ENCODE peak calls at places on chromosomes 5 and 9, in seven cellular contexts. One of them, this sample, is unnamed.

GRCh38 chr5:169450464-169450863 is 133.1 kb upstream of the SPDL1 start:
- DNase-seq in body of pancreas: no peak
- DNase-seq in progenitor cell of endocrine pancreas: no peak
- DNase-seq in lower leg skin: no peak
- DNase-seq in tibial nerve: no peak
- DNase-seq in brain microvascular endothelial cell: no peak
- DNase-seq in heart left ventricle: no peak
- DNase-seq in this sample: no peak

GRCh38 chr9:127915801-127916664 is 808 bp downstream of the ST6GALNAC4 start:
- DNase-seq in brain microvascular endothelial cell: no peak
- DNase-seq in body of pancreas: peak
- DNase-seq in heart left ventricle: no peak
- DNase-seq in tibial nerve: no peak
- DNase-seq in lower leg skin: no peak
- DNase-seq in progenitor cell of endocrine pancreas: no peak
- DNase-seq in this sample: no peak

GRCh38 chr5:6827815-6828214 is 114.6 kb downstream of the TENT4A start:
- DNase-seq in brain microvascular endothelial cell: no peak
- DNase-seq in body of pancreas: no peak
- DNase-seq in progenitor cell of endocrine pancreas: no peak
- DNase-seq in lower leg skin: no peak
- DNase-seq in tibial nerve: no peak
- DNase-seq in heart left ventricle: no peak
- DNase-seq in this sample: no peak

GRCh38 chr5:122458278-122458872 is 146.3 kb downstream of the SNCAIP start:
- DNase-seq in lower leg skin: no peak
- DNase-seq in tibial nerve: no peak
- DNase-seq in progenitor cell of endocrine pancreas: no peak
- DNase-seq in body of pancreas: peak
- DNase-seq in brain microvascular endothelial cell: peak
- DNase-seq in heart left ventricle: no peak
- DNase-seq in this sample: no peak

GRCh38 chr5:102921341-102922047 is 166.4 kb downstream of the PAM start:
- DNase-seq in heart left ventricle: no peak
- DNase-seq in lower leg skin: no peak
- DNase-seq in brain microvascular endothelial cell: no peak
- DNase-seq in tibial nerve: no peak
- DNase-seq in progenitor cell of endocrine pancreas: no peak
- DNase-seq in body of pancreas: no peak
- DNase-seq in this sample: no peak

GRCh38 chr9:127194881-127195713 is 69.5 kb upstream of the GARNL3 start:
- DNase-seq in progenitor cell of endocrine pancreas: no peak
- DNase-seq in heart left ventricle: no peak
- DNase-seq in body of pancreas: no peak
- DNase-seq in tibial nerve: no peak
- DNase-seq in lower leg skin: no peak
- DNase-seq in brain microvascular endothelial cell: no peak
- DNase-seq in this sample: no peak

GRCh38 chr5:30997681-30998080 is 195.8 kb upstream of the CDH6 start:
- DNase-seq in body of pancreas: no peak
- DNase-seq in progenitor cell of endocrine pancreas: no peak
- DNase-seq in tibial nerve: no peak
- DNase-seq in brain microvascular endothelial cell: no peak
- DNase-seq in heart left ventricle: no peak
- DNase-seq in lower leg skin: no peak
- DNase-seq in this sample: no peak

GRCh38 chr9:109001275-109001676 is 12.0 kb downstream of the CTNNAL1 start:
- DNase-seq in tibial nerve: no peak
- DNase-seq in body of pancreas: no peak
- DNase-seq in brain microvascular endothelial cell: peak
- DNase-seq in lower leg skin: no peak
- DNase-seq in progenitor cell of endocrine pancreas: no peak
- DNase-seq in heart left ventricle: no peak
- DNase-seq in this sample: no peak

GRCh38 chr9:131739988-131740648 is at the start of gene RAPGEF1:
- DNase-seq in progenitor cell of endocrine pancreas: peak
- DNase-seq in tibial nerve: peak
- DNase-seq in body of pancreas: peak
- DNase-seq in heart left ventricle: peak
- DNase-seq in brain microvascular endothelial cell: no peak
- DNase-seq in lower leg skin: peak
- DNase-seq in this sample: no peak

GRCh38 chr9:73079326-73079725 is 72.3 kb upstream of the ANXA1 start:
- DNase-seq in lower leg skin: no peak
- DNase-seq in progenitor cell of endocrine pancreas: no peak
- DNase-seq in brain microvascular endothelial cell: no peak
- DNase-seq in heart left ventricle: no peak
- DNase-seq in tibial nerve: no peak
- DNase-seq in body of pancreas: no peak
- DNase-seq in this sample: no peak
- TF ChIP-seq CTCF in lower leg skin: no peak
- TF ChIP-seq CTCF in progenitor cell of endocrine pancreas: peak
- TF ChIP-seq CTCF in brain microvascular endothelial cell: no peak
- TF ChIP-seq CTCF in heart left ventricle: no peak
- TF ChIP-seq CTCF in tibial nerve: no peak
- TF ChIP-seq CTCF in body of pancreas: peak
- TF ChIP-seq CTCF in this sample: no peak

GRCh38 chr9:36793277-36793676 is 220.6 kb downstream of the MELK start:
- DNase-seq in tibial nerve: no peak
- DNase-seq in lower leg skin: no peak
- DNase-seq in body of pancreas: no peak
- DNase-seq in brain microvascular endothelial cell: no peak
- DNase-seq in progenitor cell of endocrine pancreas: no peak
- DNase-seq in heart left ventricle: no peak
- DNase-seq in this sample: no peak
- TF ChIP-seq CTCF in tibial nerve: no peak
- TF ChIP-seq CTCF in lower leg skin: no peak
- TF ChIP-seq CTCF in body of pancreas: no peak
- TF ChIP-seq CTCF in brain microvascular endothelial cell: peak
- TF ChIP-seq CTCF in progenitor cell of endocrine pancreas: peak
- TF ChIP-seq CTCF in heart left ventricle: no peak
- TF ChIP-seq CTCF in this sample: no peak

DNA sequence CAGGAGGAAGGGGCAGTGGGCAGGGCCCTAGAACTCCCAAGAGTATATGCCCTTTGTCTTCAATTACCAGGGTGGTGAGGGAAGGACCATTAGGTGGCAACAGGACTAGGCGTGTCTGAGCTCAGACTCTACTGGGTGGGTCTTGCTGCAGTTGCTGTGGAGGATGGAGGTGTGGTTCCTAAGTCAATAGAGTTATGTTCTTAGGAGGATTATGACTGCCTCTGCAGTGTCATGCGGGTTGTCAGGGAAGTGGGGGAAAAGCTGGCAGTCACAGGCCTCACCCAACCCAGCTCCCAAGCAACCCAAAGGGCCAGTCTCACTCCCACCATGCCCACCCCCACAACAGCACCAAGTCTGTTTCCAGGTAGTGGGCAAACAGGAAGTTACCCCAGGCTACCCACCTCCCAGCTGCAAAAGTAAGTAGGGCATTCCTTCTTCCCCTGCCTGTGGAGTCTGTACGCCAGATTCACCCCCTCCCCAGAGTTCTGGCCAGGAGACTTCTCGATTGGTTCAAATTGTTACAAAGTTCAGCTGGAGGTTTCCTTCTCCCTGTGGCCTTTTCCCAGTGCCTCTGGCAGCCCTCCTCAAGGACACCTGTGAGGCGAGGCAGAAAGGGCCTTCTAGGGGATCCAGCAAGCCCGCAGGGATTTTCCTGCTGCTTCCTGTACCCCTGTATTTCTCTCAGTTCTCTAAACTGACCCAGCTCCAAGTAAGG is 145.3 kb downstream of the HINT1 start:
- DNase-seq in heart left ventricle: no peak
- DNase-seq in body of pancreas: no peak
- DNase-seq in tibial nerve: no peak
- DNase-seq in progenitor cell of endocrine pancreas: no peak
- DNase-seq in lower leg skin: no peak
- DNase-seq in brain microvascular endothelial cell: no peak
- DNase-seq in this sample: no peak
- TF ChIP-seq CTCF in heart left ventricle: no peak
- TF ChIP-seq CTCF in body of pancreas: no peak
- TF ChIP-seq CTCF in tibial nerve: no peak
- TF ChIP-seq CTCF in progenitor cell of endocrine pancreas: no peak
- TF ChIP-seq CTCF in lower leg skin: no peak
- TF ChIP-seq CTCF in brain microvascular endothelial cell: no peak
- TF ChIP-seq CTCF in this sample: no peak

DNA sequence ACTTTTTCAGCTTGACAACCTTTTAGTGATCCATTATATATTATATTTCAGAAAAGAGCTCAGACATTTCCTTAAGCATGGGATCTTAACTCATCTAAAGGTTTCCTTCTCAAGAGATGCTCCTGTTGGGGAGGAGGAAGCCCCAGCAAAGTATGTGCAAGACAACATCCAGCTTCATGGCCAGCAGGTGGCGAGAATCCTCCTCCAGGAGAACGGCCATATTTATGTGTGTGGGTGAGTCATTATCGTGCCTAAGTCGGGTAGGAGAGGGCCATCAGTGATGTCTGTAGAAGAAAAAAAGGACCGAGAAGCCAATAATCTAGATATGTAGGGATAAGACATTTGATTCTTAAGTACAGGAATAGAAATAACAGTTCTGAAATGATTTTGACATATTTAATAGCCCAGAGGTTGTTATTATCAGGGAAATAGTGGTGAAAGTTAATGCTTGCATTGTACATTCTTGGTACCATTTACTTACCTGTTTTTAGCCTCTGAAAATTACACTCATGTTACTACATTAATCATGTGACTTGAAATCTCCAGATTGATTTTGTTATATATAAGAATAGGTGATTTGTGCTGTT is 28.2 kb downstream of the MTRR start:
- DNase-seq in brain microvascular endothelial cell: peak
- DNase-seq in body of pancreas: no peak
- DNase-seq in lower leg skin: no peak
- DNase-seq in tibial nerve: no peak
- DNase-seq in heart left ventricle: no peak
- DNase-seq in progenitor cell of endocrine pancreas: no peak
- DNase-seq in this sample: no peak
- TF ChIP-seq CTCF in brain microvascular endothelial cell: peak
- TF ChIP-seq CTCF in body of pancreas: no peak
- TF ChIP-seq CTCF in lower leg skin: no peak
- TF ChIP-seq CTCF in tibial nerve: no peak
- TF ChIP-seq CTCF in heart left ventricle: no peak
- TF ChIP-seq CTCF in progenitor cell of endocrine pancreas: peak
- TF ChIP-seq CTCF in this sample: no peak

GRCh38 chr5:150045512-150045911 is 40.8 kb downstream of the CSF1R start:
- DNase-seq in brain microvascular endothelial cell: no peak
- DNase-seq in body of pancreas: no peak
- DNase-seq in progenitor cell of endocrine pancreas: no peak
- DNase-seq in tibial nerve: no peak
- DNase-seq in heart left ventricle: no peak
- DNase-seq in lower leg skin: no peak
- DNase-seq in this sample: no peak
- TF ChIP-seq CTCF in brain microvascular endothelial cell: peak
- TF ChIP-seq CTCF in body of pancreas: no peak
- TF ChIP-seq CTCF in progenitor cell of endocrine pancreas: peak
- TF ChIP-seq CTCF in tibial nerve: no peak
- TF ChIP-seq CTCF in heart left ventricle: no peak
- TF ChIP-seq CTCF in lower leg skin: no peak
- TF ChIP-seq CTCF in this sample: no peak

DNA sequence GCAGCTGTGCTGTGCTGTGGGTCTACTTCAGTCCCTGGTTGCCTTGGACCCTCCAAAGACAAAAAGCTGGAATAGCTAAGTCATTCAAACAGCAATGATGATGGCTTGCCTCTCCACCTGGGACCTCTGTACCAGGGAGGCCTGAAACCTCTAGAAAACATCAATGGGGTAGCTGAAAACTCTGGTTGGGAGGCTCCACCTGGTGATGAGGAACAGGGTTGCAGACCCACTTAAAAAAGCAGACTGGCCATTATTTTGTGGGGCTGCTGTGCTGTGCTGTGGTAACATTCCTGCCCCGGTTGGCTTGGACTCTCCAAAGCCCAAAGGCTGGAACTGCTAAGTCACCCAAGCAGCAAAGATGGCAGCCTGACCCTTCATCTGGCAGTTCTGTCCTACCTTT is 839.3 kb upstream of the ARRDC3 start:
- DNase-seq in brain microvascular endothelial cell: peak
- DNase-seq in tibial nerve: no peak
- DNase-seq in heart left ventricle: no peak
- DNase-seq in lower leg skin: peak
- DNase-seq in progenitor cell of endocrine pancreas: no peak
- DNase-seq in body of pancreas: no peak
- DNase-seq in this sample: no peak
- TF ChIP-seq CTCF in brain microvascular endothelial cell: peak
- TF ChIP-seq CTCF in tibial nerve: no peak
- TF ChIP-seq CTCF in heart left ventricle: no peak
- TF ChIP-seq CTCF in lower leg skin: no peak
- TF ChIP-seq CTCF in progenitor cell of endocrine pancreas: peak
- TF ChIP-seq CTCF in body of pancreas: no peak
- TF ChIP-seq CTCF in this sample: no peak

DNA sequence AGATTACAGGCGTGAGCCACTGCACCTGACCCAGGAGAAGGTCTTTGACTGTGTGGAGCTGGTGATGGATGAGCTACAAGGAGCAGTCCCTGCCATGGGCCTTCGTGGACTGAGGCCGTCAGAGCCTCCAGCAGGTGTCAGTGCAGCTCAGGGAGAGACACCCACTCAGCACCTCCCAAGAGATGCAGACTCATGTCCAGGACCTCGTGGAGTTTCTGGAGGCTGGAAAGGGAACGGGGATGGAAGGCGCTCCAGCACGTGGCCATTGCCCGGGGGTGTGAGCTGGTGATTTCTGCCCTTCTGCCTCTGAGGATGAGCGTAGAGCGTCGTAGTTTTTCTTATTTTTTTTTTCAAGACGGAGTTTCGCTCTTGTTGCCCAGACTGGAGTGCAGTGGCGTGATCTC is 9.5 kb downstream of the TOR4A start:
- DNase-seq in lower leg skin: no peak
- DNase-seq in heart left ventricle: no peak
- DNase-seq in tibial nerve: no peak
- DNase-seq in brain microvascular endothelial cell: peak
- DNase-seq in progenitor cell of endocrine pancreas: no peak
- DNase-seq in body of pancreas: peak
- DNase-seq in this sample: no peak
- TF ChIP-seq CTCF in lower leg skin: no peak
- TF ChIP-seq CTCF in heart left ventricle: peak
- TF ChIP-seq CTCF in tibial nerve: no peak
- TF ChIP-seq CTCF in brain microvascular endothelial cell: peak
- TF ChIP-seq CTCF in progenitor cell of endocrine pancreas: peak
- TF ChIP-seq CTCF in body of pancreas: peak
- TF ChIP-seq CTCF in this sample: no peak